ENCODE peak calls at places on chromosomes 16 and 17, in nine cellular contexts. F is T-helper 1 cell; V is NCI-H2081; Q is activated T-helper 1 cell treated with Interleukin-2 at 50 U/mL for 16 hours; I is GM06990; M is activated CD4-positive, alpha-beta T cell treated with anti-CD3 and anti-CD28 coated beads for 24 hours; O is HFF-Myc; K is T-helper 17 cell; A is cardiac muscle cell. S is an unnamed sample.

GRCh38 chr17:65656390-65657250 is 95.2 kb upstream of the AXIN2 start:
- DNase-seq in O (no peak), K (no peak), I (peak), V (no peak), M (peak), F (peak), A (no peak), Q (no peak), S (no peak)

GRCh38 chr16:2831203-2831602 is 1.1 kb downstream of the ZG16B start:
- DNase-seq in V (no peak), I (no peak), M (no peak), F (no peak), O (no peak), Q (no peak), A (no peak), K (no peak), S (no peak)

GRCh38 chr16:74607310-74607966 is 524 bp upstream of the GLG1 start:
- DNase-seq in I (no peak), A (no peak), V (no peak), M (no peak), K (no peak), F (no peak), Q (no peak), O (no peak), S (no peak)

GRCh38 chr17:75998327-75998795 is 2.3 kb upstream of the CDK3 start:
- DNase-seq in I (no peak), F (no peak), O (no peak), V (no peak), A (no peak), M (no peak), K (no peak), Q (no peak), S (no peak)

GRCh38 chr17:17975441-17975840 is 2.8 kb downstream of the DRC3 start:
- DNase-seq in Q (no peak), K (no peak), V (no peak), M (no peak), O (no peak), A (no peak), I (no peak), F (no peak), S (no peak)

GRCh38 chr17:65801513-65801912 is 240.1 kb upstream of the AXIN2 start:
- DNase-seq in V (no peak), I (no peak), A (no peak), O (no peak), K (no peak), F (no peak), M (no peak), Q (no peak), S (no peak)

GRCh38 chr17:57478433-57478832 is 222.1 kb downstream of the MSI2 start:
- DNase-seq in O (no peak), M (no peak), I (no peak), F (no peak), K (no peak), Q (no peak), V (no peak), A (no peak), S (no peak)

GRCh38 chr17:18257268-18257681 is 1.3 kb downstream of the FLII start:
- DNase-seq in A (no peak), Q (no peak), V (no peak), M (no peak), O (no peak), I (no peak), F (peak), K (no peak), S (no peak)

GRCh38 chr17:46198233-46198632 is 5.0 kb upstream of the KANSL1 start:
- DNase-seq in Q (no peak), O (no peak), F (no peak), V (no peak), M (no peak), K (no peak), I (no peak), A (no peak), S (no peak)

GRCh38 chr17:64190468-64190867 is 60.5 kb upstream of the ERN1 start:
- DNase-seq in O (no peak), V (no peak), A (peak), K (no peak), Q (no peak), I (no peak), M (no peak), F (no peak), S (no peak)

GRCh38 chr17:33285413-33285812 is 7.7 kb downstream of the ASIC2 start:
- DNase-seq in A (no peak), I (no peak), F (no peak), K (no peak), V (no peak), M (no peak), Q (no peak), O (no peak), S (no peak)

GRCh38 chr16:73886378-73886777 is 410.2 kb upstream of the PSMD7 start:
- DNase-seq in Q (no peak), V (no peak), M (no peak), A (no peak), O (no peak), I (no peak), F (no peak), K (no peak), S (no peak)

GRCh38 chr17:42548070-42548837 is 4.5 kb upstream of the HSD17B1 start:
- DNase-seq in I (peak), Q (peak), F (peak), O (no peak), A (peak), V (peak), K (peak), M (peak), S (peak)

GRCh38 chr17:33277436-33278100 is 15.5 kb downstream of the ASIC2 start:
- DNase-seq in Q (no peak), F (no peak), O (no peak), I (no peak), V (no peak), M (no peak), K (no peak), A (no peak), S (no peak)

GRCh38 chr17:63961355-63962207 is 11.1 kb downstream of the SCN4A start:
- DNase-seq in F (peak), Q (no peak), K (peak), A (peak), M (peak), I (peak), V (no peak), O (no peak), S (no peak)

GRCh38 chr16:8931864-8932263 is 31.8 kb downstream of the USP7 start:
- DNase-seq in Q (peak), M (peak), I (no peak), K (peak), A (peak), V (no peak), O (peak), F (no peak), S (peak)

GRCh38 chr16:80197790-80198201 is 343.0 kb upstream of the DYNLRB2 start:
- DNase-seq in Q (no peak), F (no peak), A (no peak), I (no peak), O (peak), K (no peak), V (no peak), M (no peak), S (no peak)

GRCh38 chr17:14245002-14245401 is 8.3 kb upstream of the CDRT15 start:
- DNase-seq in K (no peak), F (no peak), Q (no peak), M (no peak), O (no peak), A (no peak), V (no peak), I (no peak), S (no peak)

GRCh38 chr17:76682306-76682705 is 28.5 kb downstream of the MXRA7 start:
- DNase-seq in M (no peak), V (no peak), A (no peak), Q (no peak), I (no peak), F (no peak), O (no peak), K (no peak), S (no peak)

GRCh38 chr17:35080536-35080935 is 17.0 kb upstream of the RFFL start:
- DNase-seq in F (peak), A (no peak), O (no peak), K (no peak), I (peak), V (no peak), M (no peak), Q (no peak), S (no peak)

GRCh38 chr17:63075969-63076368 is 109.9 kb downstream of the TANC2 start:
- DNase-seq in A (no peak), O (no peak), I (no peak), M (no peak), F (no peak), Q (no peak), K (no peak), V (no peak), S (no peak)

GRCh38 chr17:3502466-3502865 is 26.7 kb downstream of the ASPA start:
- DNase-seq in A (no peak), V (no peak), K (no peak), I (no peak), M (no peak), F (no peak), Q (no peak), O (no peak), S (no peak)

GRCh38 chr16:85172465-85173071 is 60.3 kb upstream of the CIBAR2 start:
- DNase-seq in O (no peak), F (no peak), Q (no peak), I (no peak), K (no peak), M (no peak), A (peak), V (peak), S (no peak)

GRCh38 chr16:14098081-14098480 is 27.0 kb downstream of the MRTFB start:
- DNase-seq in K (no peak), O (no peak), M (no peak), F (no peak), A (no peak), V (no peak), I (no peak), Q (no peak), S (no peak)

GRCh38 chr17:73192219-73192893 is 499 bp upstream of the COG1 start:
- DNase-seq in I (peak), O (no peak), A (peak), K (peak), M (peak), V (peak), Q (peak), F (peak), S (peak)

GRCh38 chr17:40484973-40485530 is 16.4 kb downstream of the TNS4 start:
- DNase-seq in K (no peak), O (no peak), Q (no peak), M (no peak), F (no peak), V (no peak), I (no peak), A (no peak), S (no peak)

GRCh38 chr16:89921699-89922476 is 1.3 kb upstream of the TUBB3 start:
- DNase-seq in F (peak), A (peak), V (peak), I (no peak), Q (no peak), M (no peak), K (no peak), O (peak), S (no peak)

GRCh38 chr17:332023-332422 is 20.6 kb downstream of the RPH3AL start:
- DNase-seq in Q (no peak), K (no peak), O (no peak), A (no peak), V (no peak), F (no peak), I (no peak), M (no peak), S (no peak)

GRCh38 chr16:3274490-3274889 is 8.8 kb upstream of the ZNF263 start:
- DNase-seq in F (no peak), M (no peak), K (no peak), Q (no peak), V (no peak), O (no peak), A (peak), I (no peak), S (no peak)

GRCh38 chr17:80987941-80988461 is 3.6 kb upstream of the CHMP6 start:
- DNase-seq in Q (no peak), F (no peak), V (no peak), O (no peak), I (peak), M (no peak), A (no peak), K (no peak), S (no peak)